ENCODE peak calls at places on chromosomes 11 and 22, in four cellular contexts. F is A549, N is fibroblast of lung, U is heart left ventricle. K is an unnamed sample.

GRCh38 chr11:47033439-47033838 is 96.9 kb downstream of the CSTPP1 start:
- DNase-seq in F (no peak), U (no peak), N (no peak), K (no peak)

GRCh38 chr11:36411202-36411640 is 98.9 kb downstream of the TRAF6 start:
- DNase-seq in F (no peak), U (no peak), N (no peak), K (no peak)

GRCh38 chr11:76610871-76611475 is 59.6 kb downstream of the LRRC32 start:
- DNase-seq in N (no peak), U (peak; percentile 73), F (no peak), K (no peak)

GRCh38 chr22:38835888-38836301 is 7.9 kb downstream of the NPTXR start:
- DNase-seq in N (no peak), U (no peak), F (no peak), K (no peak)

GRCh38 chr11:86969258-86969657 is 14.1 kb upstream of the FZD4 start:
- DNase-seq in U (no peak), N (no peak), F (no peak), K (no peak)

GRCh38 chr11:108601150-108601549 is 7.6 kb upstream of the EXPH5 start:
- DNase-seq in U (no peak), N (no peak), F (no peak), K (no peak)

GRCh38 chr11:118232659-118233058 is 7.8 kb upstream of the JAML start:
- DNase-seq in N (no peak), F (no peak), U (no peak), K (no peak)

GRCh38 chr11:77557553-77557952 is 32.2 kb upstream of the AQP11 start:
- DNase-seq in N (peak; percentile 21), F (no peak), U (no peak), K (no peak)

GRCh38 chr22:32202539-32203180 is 2.2 kb downstream of the RFPL2 start:
- DNase-seq in N (peak; percentile 16), U (no peak), F (peak; percentile 47), K (no peak)

GRCh38 chr11:120128392-120129172 is 9.3 kb downstream of the TRIM29 start:
- DNase-seq in F (no peak), U (peak; percentile 14), N (peak; percentile 5), K (no peak)

GRCh38 chr22:39997939-39998726 is 3.4 kb downstream of the FAM83F start:
- DNase-seq in N (no peak), F (peak; percentile 18), U (no peak), K (no peak)

GRCh38 chr11:10575346-10575745 is 6.9 kb upstream of the LYVE1 start:
- DNase-seq in N (no peak), U (no peak), F (no peak), K (no peak)

GRCh38 chr11:122137081-122137793 is 21.2 kb upstream of the BLID start:
- DNase-seq in N (peak; percentile 94), F (no peak), U (no peak), K (no peak)

GRCh38 chr11:128135451-128135850 is 451.9 kb downstream of the ETS1 start:
- DNase-seq in F (no peak), U (no peak), N (no peak), K (no peak)

GRCh38 chr11:61967177-61967923 is at the start of gene FTH1:
- DNase-seq in N (peak; percentile 94), F (peak; percentile 77), U (peak; percentile 97), K (peak; percentile 84)
- H3K4me3 ChIP-seq in N (peak within 1 kb of the TSS; percentile 90), F (peak within 1 kb of the TSS; percentile 96), U (peak within 1 kb of the TSS; percentile 95), K (peak within 1 kb of the TSS; percentile 85)

GRCh38 chr22:35337932-35338331 is 38.2 kb downstream of the TOM1 start:
- DNase-seq in U (no peak), F (no peak), N (no peak), K (no peak)
- H3K27ac ChIP-seq in U (no peak overlapping the region), F (no peak overlapping the region), N (no peak overlapping the region), K (no peak overlapping the region)

GRCh38 chr22:28925916-28926315 is 42.5 kb downstream of the ZNRF3 start:
- DNase-seq in U (no peak), N (no peak), F (no peak), K (no peak)
- H3K4me1 ChIP-seq in U (no peaks in the 10 kb centered on the region), N (no peaks in the 10 kb centered on the region), F (peaks cover 72% of the 10 kb centered on the region), K (no peaks in the 10 kb centered on the region)

GRCh38 chr11:34548278-34548677 is 34.7 kb upstream of the ELF5 start:
- DNase-seq in F (no peak), N (no peak), U (no peak), K (no peak)
- H3K4me3 ChIP-seq in F (no peak overlapping the region), N (no peak overlapping the region), U (no peak overlapping the region), K (no peak overlapping the region)

K was measured in effector memory CD4-positive, alpha-beta T cell.